ENCODE peak calls at places on chromosomes 7 and 10, in nine cellular contexts. N is A549; Y is mesendoderm; M is cardiac muscle cell; X is endodermal cell; T is OCI-LY7; Z is PC-3; P is CD8-positive, alpha-beta memory T cell; S is uterus. J is an unnamed sample.
A peak's percentile ranks its signal among the peaks of the same experiment; 100 is the strongest.

GRCh38 chr10:1420663-1421362 is 316.5 kb downstream of the ADARB2 start:
- DNase-seq in T (peak; percentile 91), Y (peak; percentile 93), M (no peak), S (no peak), N (peak; percentile 58), P (peak; percentile 26), X (peak; percentile 97), Z (peak; percentile 40), J (peak; percentile 65)

GRCh38 chr7:106692450-106693051 is 31.6 kb upstream of the CCDC71L start:
- DNase-seq in Y (no peak), M (no peak), Z (no peak), S (no peak), X (no peak), T (no peak), N (no peak), P (no peak), J (no peak)

GRCh38 chr7:111112439-111112838 is 21.5 kb downstream of the LRRN3 start:
- DNase-seq in P (no peak), Y (no peak), S (no peak), M (no peak), Z (no peak), N (no peak), X (no peak), T (no peak), J (no peak)

GRCh38 chr10:75276029-75276872 is 40.5 kb upstream of the COMTD1 start:
- DNase-seq in P (no peak), S (no peak), Y (no peak), X (peak; percentile 55), M (peak; percentile 11), N (no peak), T (no peak), Z (no peak), J (peak; percentile 58)

GRCh38 chr10:106608101-106608500 is 556.4 kb downstream of the SORCS1 start:
- DNase-seq in M (peak; percentile 60), X (no peak), S (no peak), Y (no peak), P (no peak), Z (no peak), N (no peak), T (no peak), J (no peak)

GRCh38 chr7:151251328-151251925 is 2.9 kb upstream of the SMARCD3 start:
- DNase-seq in M (peak; percentile 80), N (peak; percentile 57), Y (no peak), Z (no peak), X (peak; percentile 79), P (peak; percentile 53), T (peak; percentile 55), S (peak; percentile 70), J (peak; percentile 74)

GRCh38 chr7:23333671-23334246 is 34.6 kb downstream of the MALSU1 start:
- DNase-seq in T (no peak), N (peak; percentile 62), X (no peak), Z (peak; percentile 96), M (peak; percentile 88), Y (no peak), P (no peak), S (peak; percentile 16), J (no peak)

GRCh38 chr10:64658528-64658927 is 1137.3 kb downstream of the REEP3 start:
- DNase-seq in X (peak; percentile 42), P (no peak), N (no peak), T (no peak), M (no peak), Y (peak; percentile 47), S (no peak), Z (peak; percentile 41), J (no peak)

GRCh38 chr10:95741807-95742528 is 14.0 kb upstream of the ENTPD1 start:
- DNase-seq in T (peak; percentile 54), M (peak; percentile 91), X (peak; percentile 63), S (peak; percentile 54), Y (peak; percentile 82), Z (no peak), P (no peak), N (no peak), J (no peak)

GRCh38 chr7:85162743-85163142 is 24.1 kb downstream of the SEMA3D start:
- DNase-seq in T (no peak), M (peak; percentile 11), S (no peak), X (no peak), P (no peak), Y (no peak), Z (no peak), N (no peak), J (no peak)

GRCh38 chr10:117666131-117666530 is 123.6 kb downstream of the EMX2 start:
- DNase-seq in Z (no peak), X (no peak), N (no peak), Y (no peak), P (no peak), S (no peak), M (no peak), T (no peak), J (no peak)

GRCh38 chr10:79397051-79397450 is 48.4 kb downstream of the ZCCHC24 start:
- DNase-seq in Z (no peak), X (no peak), M (no peak), T (no peak), S (no peak), Y (no peak), P (no peak), N (no peak), J (no peak)

GRCh38 chr10:33858326-33858725 is 523.9 kb upstream of the NRP1 start:
- DNase-seq in Y (no peak), Z (no peak), X (no peak), S (no peak), P (no peak), M (no peak), T (no peak), N (no peak), J (no peak)

GRCh38 chr7:47580175-47580701 is 1.7 kb downstream of the TNS3 start:
- DNase-seq in P (no peak), Z (peak; percentile 71), Y (no peak), N (no peak), T (no peak), M (peak; percentile 41), S (no peak), X (peak; percentile 59), J (peak; percentile 59)

GRCh38 chr10:122128357-122128756 is 139.4 kb downstream of the TACC2 start:
- DNase-seq in T (no peak), X (no peak), S (peak; percentile 78), P (no peak), N (no peak), Y (no peak), Z (no peak), M (peak; percentile 66), J (no peak)

GRCh38 chr10:46014683-46015405 is 15.6 kb downstream of the NCOA4 start:
- DNase-seq in M (no peak), T (no peak), N (no peak), P (no peak), S (no peak), X (no peak), Y (no peak), Z (no peak), J (no peak)

GRCh38 chr10:46016190-46016589 is 14.2 kb downstream of the NCOA4 start:
- DNase-seq in M (no peak), P (no peak), Z (no peak), Y (no peak), X (no peak), S (no peak), T (no peak), N (no peak), J (no peak)

GRCh38 chr10:46016811-46017210 is 13.6 kb downstream of the NCOA4 start:
- DNase-seq in Z (no peak), M (no peak), P (no peak), N (no peak), S (no peak), T (no peak), Y (no peak), X (no peak), J (no peak)

GRCh38 chr10:46017733-46018132 is 12.7 kb downstream of the NCOA4 start:
- DNase-seq in Y (no peak), N (no peak), X (no peak), P (no peak), Z (no peak), S (no peak), M (no peak), T (no peak), J (no peak)

GRCh38 chr10:46014215-46014614 is 16.2 kb downstream of the NCOA4 start:
- DNase-seq in T (no peak), X (no peak), Y (no peak), P (no peak), Z (no peak), S (no peak), N (no peak), M (no peak), J (no peak)
- H3K4me1 ChIP-seq in T (peaks cover 9% of the 10 kb centered on the region), X (peaks cover 4% of the 10 kb centered on the region), Y (peaks cover 2% of the 10 kb centered on the region), P (peaks cover 16% of the 10 kb centered on the region), Z (peaks cover 7% of the 10 kb centered on the region), S (no peaks in the 10 kb centered on the region), N (peaks cover 8% of the 10 kb centered on the region), M (peaks cover 32% of the 10 kb centered on the region), J (peaks cover 35% of the 10 kb centered on the region)

GRCh38 chr7:28316489-28316888 is 95.8 kb upstream of the CREB5 start:
- DNase-seq in Z (no peak), M (peak; percentile 36), P (no peak), Y (no peak), X (no peak), S (no peak), N (no peak), T (no peak), J (no peak)
- H3K4me3 ChIP-seq in Z (no peak overlapping the region), M (no peak overlapping the region), P (no peak overlapping the region), Y (no peak overlapping the region), X (no peak overlapping the region), S (no peak overlapping the region), N (no peak overlapping the region), T (no peak overlapping the region), J (no peak overlapping the region)

GRCh38 chr10:77513220-77513619 is 124.4 kb downstream of the KCNMA1 start:
- DNase-seq in T (no peak), P (no peak), S (no peak), Z (no peak), Y (no peak), M (no peak), X (no peak), N (no peak), J (no peak)

GRCh38 chr10:77518258-77518909 is 119.2 kb downstream of the KCNMA1 start:
- DNase-seq in Y (no peak), P (no peak), M (no peak), Z (peak; percentile 71), S (no peak), N (no peak), X (no peak), T (no peak), J (no peak)

GRCh38 chr10:77513783-77514331 is 123.8 kb downstream of the KCNMA1 start:
- DNase-seq in X (peak; percentile 78), S (peak; percentile 73), N (peak; percentile 55), M (peak; percentile 70), Y (peak; percentile 65), T (no peak), Z (peak; percentile 100), P (no peak), J (no peak)

GRCh38 chr10:77518910-77519274 is 118.7 kb downstream of the KCNMA1 start:
- DNase-seq in T (no peak), P (no peak), M (no peak), S (no peak), X (peak; percentile 28), Z (no peak), N (no peak), Y (no peak), J (no peak)

GRCh38 chr10:77516575-77516974 is 121.0 kb downstream of the KCNMA1 start:
- DNase-seq in M (no peak), X (no peak), N (no peak), Z (no peak), P (no peak), T (no peak), Y (no peak), S (no peak), J (no peak)
- H3K4me1 ChIP-seq in M (peaks cover 17% of the 10 kb centered on the region), X (peaks cover 2% of the 10 kb centered on the region), N (peaks cover 20% of the 10 kb centered on the region), Z (peaks cover 62% of the 10 kb centered on the region), P (no peaks in the 10 kb centered on the region), T (no peaks in the 10 kb centered on the region), Y (no peaks in the 10 kb centered on the region), S (no peaks in the 10 kb centered on the region), J (no peaks in the 10 kb centered on the region)

GRCh38 chr7:92763636-92764423 is 72.5 kb downstream of the CDK6 start:
- DNase-seq in T (no peak), N (peak; percentile 78), Y (peak; percentile 90), X (peak; percentile 88), P (no peak), M (peak; percentile 57), S (no peak), Z (peak; percentile 95), J (no peak)
- H3K4me3 ChIP-seq in T (no peak overlapping the region), N (peak overlapping the region; percentile 2), Y (no peak overlapping the region), X (peak overlapping the region; percentile 16), P (no peak overlapping the region), M (no peak overlapping the region), S (no peak overlapping the region), Z (no peak overlapping the region), J (no peak overlapping the region)